ENCODE peak calls at places on chromosomes 4 and X, in ten cellular contexts. One of them, this sample, is unnamed.

GRCh38 chrX:149937881-149938426 is 337 bp downstream of the EOLA2 start:
- DNase-seq in NCI-H1092: no peak
- DNase-seq in AG08396: no peak
- DNase-seq in RPMI8226: peak
- DNase-seq in T-cell: no peak
- DNase-seq in pancreas: peak
- DNase-seq in GM23248: peak
- DNase-seq in CD8-positive, alpha-beta memory T cell: peak
- DNase-seq in activated gamma-delta T cell treated with Interleukin-2 at 50 U/mL for 16 hours: peak
- DNase-seq in fibroblast of pulmonary artery: peak
- DNase-seq in this sample: no peak

GRCh38 chrX:129731228-129731627 is 7.6 kb upstream of the XPNPEP2 start:
- DNase-seq in pancreas: no peak
- DNase-seq in GM23248: no peak
- DNase-seq in activated gamma-delta T cell treated with Interleukin-2 at 50 U/mL for 16 hours: no peak
- DNase-seq in RPMI8226: no peak
- DNase-seq in T-cell: no peak
- DNase-seq in fibroblast of pulmonary artery: no peak
- DNase-seq in NCI-H1092: no peak
- DNase-seq in CD8-positive, alpha-beta memory T cell: no peak
- DNase-seq in AG08396: no peak
- DNase-seq in this sample: no peak

GRCh38 chr4:108466936-108467902 is 153.2 kb upstream of the RPL34 start:
- DNase-seq in activated gamma-delta T cell treated with Interleukin-2 at 50 U/mL for 16 hours: no peak
- DNase-seq in T-cell: no peak
- DNase-seq in RPMI8226: peak
- DNase-seq in fibroblast of pulmonary artery: peak
- DNase-seq in GM23248: peak
- DNase-seq in AG08396: peak
- DNase-seq in NCI-H1092: no peak
- DNase-seq in CD8-positive, alpha-beta memory T cell: no peak
- DNase-seq in pancreas: no peak
- DNase-seq in this sample: peak

GRCh38 chr4:13092702-13093101 is 391.4 kb downstream of the RAB28 start:
- DNase-seq in AG08396: no peak
- DNase-seq in NCI-H1092: no peak
- DNase-seq in T-cell: no peak
- DNase-seq in fibroblast of pulmonary artery: no peak
- DNase-seq in activated gamma-delta T cell treated with Interleukin-2 at 50 U/mL for 16 hours: no peak
- DNase-seq in CD8-positive, alpha-beta memory T cell: no peak
- DNase-seq in pancreas: no peak
- DNase-seq in GM23248: peak
- DNase-seq in RPMI8226: no peak
- DNase-seq in this sample: no peak

GRCh38 chr4:122481766-122482405 is 25.4 kb upstream of the IL2 start:
- DNase-seq in AG08396: no peak
- DNase-seq in GM23248: peak
- DNase-seq in CD8-positive, alpha-beta memory T cell: no peak
- DNase-seq in T-cell: no peak
- DNase-seq in pancreas: no peak
- DNase-seq in fibroblast of pulmonary artery: no peak
- DNase-seq in NCI-H1092: no peak
- DNase-seq in activated gamma-delta T cell treated with Interleukin-2 at 50 U/mL for 16 hours: no peak
- DNase-seq in RPMI8226: no peak
- DNase-seq in this sample: no peak

GRCh38 chrX:20026278-20026677 is 35.4 kb upstream of the BCLAF3 start:
- DNase-seq in GM23248: peak
- DNase-seq in fibroblast of pulmonary artery: peak
- DNase-seq in pancreas: no peak
- DNase-seq in activated gamma-delta T cell treated with Interleukin-2 at 50 U/mL for 16 hours: no peak
- DNase-seq in CD8-positive, alpha-beta memory T cell: no peak
- DNase-seq in T-cell: no peak
- DNase-seq in NCI-H1092: no peak
- DNase-seq in RPMI8226: no peak
- DNase-seq in AG08396: no peak
- DNase-seq in this sample: peak

GRCh38 chr4:121462660-121463261 is 81.9 kb upstream of the QRFPR start:
- DNase-seq in fibroblast of pulmonary artery: peak
- DNase-seq in pancreas: no peak
- DNase-seq in RPMI8226: peak
- DNase-seq in T-cell: no peak
- DNase-seq in CD8-positive, alpha-beta memory T cell: no peak
- DNase-seq in activated gamma-delta T cell treated with Interleukin-2 at 50 U/mL for 16 hours: peak
- DNase-seq in AG08396: peak
- DNase-seq in GM23248: peak
- DNase-seq in NCI-H1092: peak
- DNase-seq in this sample: peak

GRCh38 chrX:118347131-118347530 is 1.2 kb downstream of the WDR44 start:
- DNase-seq in fibroblast of pulmonary artery: peak
- DNase-seq in AG08396: peak
- DNase-seq in activated gamma-delta T cell treated with Interleukin-2 at 50 U/mL for 16 hours: no peak
- DNase-seq in T-cell: no peak
- DNase-seq in RPMI8226: peak
- DNase-seq in NCI-H1092: no peak
- DNase-seq in CD8-positive, alpha-beta memory T cell: no peak
- DNase-seq in pancreas: no peak
- DNase-seq in GM23248: peak
- DNase-seq in this sample: no peak

GRCh38 chrX:141375011-141375730 is 132.9 kb upstream of the SPANXC start:
- DNase-seq in T-cell: no peak
- DNase-seq in pancreas: no peak
- DNase-seq in NCI-H1092: no peak
- DNase-seq in RPMI8226: no peak
- DNase-seq in AG08396: no peak
- DNase-seq in GM23248: no peak
- DNase-seq in activated gamma-delta T cell treated with Interleukin-2 at 50 U/mL for 16 hours: no peak
- DNase-seq in fibroblast of pulmonary artery: peak
- DNase-seq in CD8-positive, alpha-beta memory T cell: no peak
- DNase-seq in this sample: no peak

GRCh38 chr4:159758061-159758460 is 655.2 kb downstream of the RAPGEF2 start:
- DNase-seq in activated gamma-delta T cell treated with Interleukin-2 at 50 U/mL for 16 hours: no peak
- DNase-seq in NCI-H1092: no peak
- DNase-seq in fibroblast of pulmonary artery: no peak
- DNase-seq in RPMI8226: no peak
- DNase-seq in pancreas: no peak
- DNase-seq in CD8-positive, alpha-beta memory T cell: no peak
- DNase-seq in GM23248: no peak
- DNase-seq in T-cell: no peak
- DNase-seq in AG08396: no peak
- DNase-seq in this sample: no peak

GRCh38 chr4:5474756-5475155 is 233.6 kb downstream of the EVC2 start:
- DNase-seq in RPMI8226: no peak
- DNase-seq in T-cell: no peak
- DNase-seq in pancreas: no peak
- DNase-seq in fibroblast of pulmonary artery: peak
- DNase-seq in activated gamma-delta T cell treated with Interleukin-2 at 50 U/mL for 16 hours: no peak
- DNase-seq in CD8-positive, alpha-beta memory T cell: no peak
- DNase-seq in GM23248: peak
- DNase-seq in AG08396: no peak
- DNase-seq in NCI-H1092: no peak
- DNase-seq in this sample: peak

GRCh38 chr4:32519060-32519459 is 1798.9 kb downstream of the PCDH7 start:
- DNase-seq in AG08396: no peak
- DNase-seq in CD8-positive, alpha-beta memory T cell: no peak
- DNase-seq in activated gamma-delta T cell treated with Interleukin-2 at 50 U/mL for 16 hours: no peak
- DNase-seq in T-cell: no peak
- DNase-seq in fibroblast of pulmonary artery: peak
- DNase-seq in NCI-H1092: no peak
- DNase-seq in GM23248: no peak
- DNase-seq in RPMI8226: no peak
- DNase-seq in pancreas: no peak
- DNase-seq in this sample: no peak

GRCh38 chr4:37892641-37893040 is 1.8 kb downstream of the TBC1D1 start:
- DNase-seq in AG08396: no peak
- DNase-seq in pancreas: no peak
- DNase-seq in GM23248: no peak
- DNase-seq in T-cell: no peak
- DNase-seq in RPMI8226: peak
- DNase-seq in NCI-H1092: no peak
- DNase-seq in fibroblast of pulmonary artery: no peak
- DNase-seq in activated gamma-delta T cell treated with Interleukin-2 at 50 U/mL for 16 hours: peak
- DNase-seq in CD8-positive, alpha-beta memory T cell: peak
- DNase-seq in this sample: no peak

GRCh38 chr4:7192252-7193039 is at the start of gene SORCS2:
- DNase-seq in NCI-H1092: peak
- DNase-seq in T-cell: no peak
- DNase-seq in CD8-positive, alpha-beta memory T cell: peak
- DNase-seq in AG08396: peak
- DNase-seq in fibroblast of pulmonary artery: peak
- DNase-seq in GM23248: peak
- DNase-seq in pancreas: peak
- DNase-seq in activated gamma-delta T cell treated with Interleukin-2 at 50 U/mL for 16 hours: no peak
- DNase-seq in RPMI8226: peak
- DNase-seq in this sample: peak

GRCh38 chr4:1151541-1151940 is 20.8 kb downstream of the SPON2 start:
- DNase-seq in CD8-positive, alpha-beta memory T cell: no peak
- DNase-seq in NCI-H1092: no peak
- DNase-seq in RPMI8226: no peak
- DNase-seq in T-cell: no peak
- DNase-seq in AG08396: no peak
- DNase-seq in fibroblast of pulmonary artery: no peak
- DNase-seq in activated gamma-delta T cell treated with Interleukin-2 at 50 U/mL for 16 hours: no peak
- DNase-seq in pancreas: peak
- DNase-seq in GM23248: no peak
- DNase-seq in this sample: no peak

GRCh38 chrX:119419898-119420297 is 20.8 kb downstream of the SLC25A43 start:
- DNase-seq in GM23248: no peak
- DNase-seq in NCI-H1092: no peak
- DNase-seq in RPMI8226: no peak
- DNase-seq in activated gamma-delta T cell treated with Interleukin-2 at 50 U/mL for 16 hours: no peak
- DNase-seq in CD8-positive, alpha-beta memory T cell: no peak
- DNase-seq in AG08396: no peak
- DNase-seq in fibroblast of pulmonary artery: no peak
- DNase-seq in T-cell: no peak
- DNase-seq in pancreas: no peak
- DNase-seq in this sample: no peak

GRCh38 chrX:8913665-8914409 is 112.7 kb upstream of the FAM9A start:
- DNase-seq in pancreas: no peak
- DNase-seq in activated gamma-delta T cell treated with Interleukin-2 at 50 U/mL for 16 hours: no peak
- DNase-seq in AG08396: peak
- DNase-seq in CD8-positive, alpha-beta memory T cell: no peak
- DNase-seq in RPMI8226: no peak
- DNase-seq in fibroblast of pulmonary artery: peak
- DNase-seq in GM23248: peak
- DNase-seq in NCI-H1092: no peak
- DNase-seq in T-cell: no peak
- DNase-seq in this sample: no peak